ENCODE peak calls at places on chromosomes 12 and 14, in seven cellular contexts. H is right atrium auricular region; V is ascending aorta; T is WERI-Rb-1; E is AG04450; G is fibroblast of lung; M is CD8-positive, alpha-beta T cell. O is an unnamed sample. For H3K27me3, the result is how much of the 10 kb centered on the place peaks cover.

GRCh38 chr12:31999692-32000091 is 40.5 kb downstream of the RESF1 start:
- DNase-seq in H (no peak), V (no peak), T (no peak), E (no peak), G (no peak), M (no peak), O (no peak)

GRCh38 chr14:97602438-97603117 is 805.4 kb downstream of the VRK1 start:
- DNase-seq in H (no peak), V (no peak), T (no peak), E (no peak), G (no peak), M (peak), O (no peak)

GRCh38 chr14:68734231-68734732 is 58.6 kb downstream of the ZFP36L1 start:
- DNase-seq in H (no peak), V (no peak), T (no peak), E (no peak), G (no peak), M (no peak), O (no peak)

GRCh38 chr14:54642950-54643695 is 76.2 kb downstream of the SAMD4A start:
- DNase-seq in H (no peak), V (no peak), T (no peak), E (no peak), G (peak), M (no peak), O (no peak)

GRCh38 chr12:124804011-124804621 is 59.5 kb downstream of the SCARB1 start:
- DNase-seq in H (no peak), V (no peak), T (no peak), E (no peak), G (peak), M (no peak), O (peak)

GRCh38 chr14:32727827-32728226 is 210.9 kb upstream of the NPAS3 start:
- DNase-seq in H (no peak), V (no peak), T (no peak), E (no peak), G (no peak), M (no peak), O (no peak)

GRCh38 chr14:102923201-102923919 is 897 bp downstream of the AMN start:
- DNase-seq in H (no peak), V (no peak), T (no peak), E (no peak), G (no peak), M (no peak), O (no peak)

GRCh38 chr12:117900561-117900960 is 68.2 kb downstream of the KSR2 start:
- DNase-seq in H (no peak), V (no peak), T (no peak), E (no peak), G (no peak), M (no peak), O (no peak)

GRCh38 chr12:107287436-107288413 is 194.4 kb upstream of the CRY1 start:
- DNase-seq in H (no peak), V (no peak), T (no peak), E (no peak), G (no peak), M (no peak), O (no peak)

GRCh38 chr12:115383668-115384067 is 699.7 kb upstream of the TBX3 start:
- DNase-seq in H (no peak), V (no peak), T (no peak), E (peak), G (peak), M (no peak), O (no peak)

GRCh38 chr12:76680940-76681339 is 83.0 kb upstream of the ZDHHC17 start:
- DNase-seq in H (no peak), V (no peak), T (no peak), E (peak), G (peak), M (no peak), O (no peak)

GRCh38 chr12:50981319-50982239 is 29.2 kb downstream of the HIGD1C start:
- DNase-seq in H (no peak), V (no peak), T (no peak), E (no peak), G (no peak), M (no peak), O (no peak)

GRCh38 chr14:72104011-72104613 is 171.9 kb downstream of the RGS6 start:
- DNase-seq in H (no peak), V (no peak), T (peak), E (no peak), G (no peak), M (no peak), O (no peak)

GRCh38 chr12:15662303-15662980 is 126.7 kb downstream of the EPS8 start:
- DNase-seq in H (no peak), V (no peak), T (no peak), E (peak), G (peak), M (no peak), O (no peak)

GRCh38 chr14:101371691-101372493 is 189.4 kb upstream of the DIO3 start:
- DNase-seq in H (no peak), V (no peak), T (no peak), E (no peak), G (no peak), M (no peak), O (no peak)

GRCh38 chr12:94140556-94140955 is 7.8 kb upstream of the PLXNC1 start:
- DNase-seq in H (no peak), V (no peak), T (peak), E (no peak), G (no peak), M (no peak), O (no peak)

GRCh38 chr12:90253674-90254181 is 545.1 kb upstream of the ATP2B1 start:
- DNase-seq in H (peak), V (peak), T (peak), E (peak), G (peak), M (no peak), O (peak)

GRCh38 chr12:6367065-6367968 is 8.0 kb downstream of the SCNN1A start:
- DNase-seq in H (no peak), V (no peak), T (no peak), E (no peak), G (peak), M (no peak), O (no peak)

GRCh38 chr14:26709019-26709418 is 111.2 kb upstream of the NOVA1 start:
- DNase-seq in H (no peak), V (no peak), T (no peak), E (no peak), G (peak), M (no peak), O (no peak)

GRCh38 chr14:71526388-71526787 is 405.8 kb upstream of the RGS6 start:
- DNase-seq in H (no peak), V (no peak), T (no peak), E (no peak), G (no peak), M (no peak), O (no peak)

GRCh38 chr12:49647280-49647679 is 23.9 kb downstream of the PRPF40B start:
- DNase-seq in H (no peak), V (no peak), T (no peak), E (no peak), G (no peak), M (no peak), O (no peak)

GRCh38 chr12:70806827-70807226 is 113.7 kb downstream of the PTPRR start:
- DNase-seq in H (no peak), V (no peak), T (no peak), E (no peak), G (no peak), M (no peak), O (no peak)

GRCh38 chr12:47234576-47235141 is 154.9 kb upstream of the AMIGO2 start:
- DNase-seq in H (no peak), V (no peak), T (no peak), E (no peak), G (no peak), M (no peak), O (no peak)

GRCh38 chr12:98446716-98447115 is 68.7 kb upstream of the TMPO start:
- DNase-seq in H (no peak), V (no peak), T (no peak), E (no peak), G (peak), M (no peak), O (no peak)

GRCh38 chr12:54030889-54031860 is 1.7 kb upstream of the HOXC5 start:
- DNase-seq in H (no peak), V (no peak), T (no peak), E (no peak), G (peak), M (no peak), O (no peak)

GRCh38 chr12:131124487-131125280 is 171.0 kb downstream of the ADGRD1 start:
- DNase-seq in H (no peak), V (peak), T (peak), E (no peak), G (no peak), M (no peak), O (no peak)

GRCh38 chr12:131754184-131754583 is 43.3 kb downstream of the SFSWAP start:
- DNase-seq in H (no peak), V (no peak), T (no peak), E (no peak), G (no peak), M (no peak), O (no peak)

GRCh38 chr14:24339284-24340151 is at the start of gene RIPK3:
- DNase-seq in H (no peak), V (no peak), T (no peak), E (no peak), G (no peak), M (no peak), O (no peak)

GRCh38 chr12:30613119-30613830 is 82.4 kb downstream of the IPO8 start:
- DNase-seq in H (no peak), V (no peak), T (no peak), E (no peak), G (peak), M (no peak), O (no peak)

GRCh38 chr14:92704821-92705220 is 43.6 kb downstream of the LGMN start:
- DNase-seq in H (no peak), V (peak), T (no peak), E (no peak), G (no peak), M (no peak), O (no peak)

GRCh38 chr14:41167040-41167439 is 439.6 kb upstream of the LRFN5 start:
- DNase-seq in H (no peak), V (no peak), T (no peak), E (no peak), G (no peak), M (no peak), O (no peak)

GRCh38 chr14:21258194-21258888 is 10.9 kb downstream of the HNRNPC start:
- DNase-seq in H (no peak), V (no peak), T (no peak), E (no peak), G (no peak), M (no peak), O (no peak)

GRCh38 chr14:53108292-53108937 is 44.7 kb downstream of the DDHD1 start:
- DNase-seq in H (no peak), V (no peak), T (no peak), E (no peak), G (no peak), M (no peak), O (no peak)
- H3K4me3 ChIP-seq in H (no peak), V (peak), T (no peak), E (no peak), G (peak), M (peak), O (peak)

DNA sequence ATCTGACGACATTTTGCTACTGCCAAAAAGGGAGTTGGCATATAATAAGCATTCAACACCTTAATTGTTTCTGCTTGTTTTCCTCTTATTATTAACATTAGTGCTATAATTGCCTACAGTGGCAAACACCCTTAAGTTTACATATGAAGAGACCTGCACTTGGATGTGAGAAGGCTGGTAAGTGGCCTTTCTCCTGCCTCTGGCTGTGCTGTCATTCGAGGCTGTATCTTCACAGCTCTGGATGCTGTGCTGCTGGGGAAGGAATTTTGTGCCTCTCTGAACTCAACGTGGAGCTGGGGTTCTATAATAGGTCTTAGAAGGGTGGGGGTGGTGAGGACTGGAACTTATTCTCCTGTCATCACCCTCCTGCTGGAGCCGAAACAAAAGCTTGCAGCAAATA is 385.9 kb downstream of the EMP1 start:
- DNase-seq in H (no peak), V (no peak), T (no peak), E (no peak), G (no peak), M (no peak), O (no peak)
- H3K27me3 ChIP-seq in H (under half), V (under half), T (under half), E (under half), G (under half), M (under half), O (under half)

DNA sequence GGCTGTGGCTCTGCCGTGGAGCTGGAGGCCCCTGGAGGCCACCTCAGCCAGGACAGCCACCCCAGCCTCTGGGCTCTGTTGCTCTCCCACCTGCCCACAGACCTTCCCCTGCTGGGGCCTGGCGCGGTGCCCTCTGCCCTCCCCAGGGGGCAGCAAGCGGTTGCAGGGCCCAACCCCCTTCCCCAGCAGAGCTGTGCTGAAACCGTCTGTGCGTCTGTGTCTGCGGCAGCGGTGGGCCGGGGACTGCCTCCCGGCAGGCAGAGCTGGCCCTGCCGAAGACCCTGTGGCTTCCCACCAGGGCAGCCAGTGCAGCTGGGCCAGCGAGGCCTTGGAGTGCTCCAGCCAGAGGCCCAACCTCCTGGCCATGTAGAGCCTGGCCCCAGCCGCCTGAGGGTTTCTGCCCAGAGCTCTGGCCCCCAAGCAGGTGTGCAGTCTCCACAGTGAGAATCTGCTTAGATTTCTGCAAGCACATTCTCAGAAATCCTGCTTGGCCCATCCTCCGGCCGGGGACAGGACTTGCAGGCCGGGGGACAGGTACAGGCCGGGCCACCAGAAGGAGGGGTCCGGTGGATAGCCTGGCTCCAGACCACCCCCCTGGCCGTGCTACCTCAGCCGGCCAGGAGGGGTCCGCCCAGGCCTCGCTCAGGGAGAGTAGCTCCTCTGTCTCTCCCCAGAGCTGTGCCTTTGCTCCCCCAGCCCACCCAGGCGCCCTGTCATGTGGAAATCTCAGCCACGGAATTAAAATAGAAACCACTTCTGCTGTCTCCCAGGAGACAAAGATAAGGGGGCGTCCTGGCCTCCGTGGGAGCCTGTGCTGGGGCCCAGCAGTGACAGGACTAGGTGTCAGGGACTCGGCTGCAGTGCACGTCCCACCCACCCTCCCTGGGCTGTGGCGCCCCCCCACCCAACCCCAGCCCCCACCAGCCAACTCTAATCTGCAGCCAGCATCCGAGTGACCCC is 3.5 kb upstream of the CRIP2 start:
- DNase-seq in H (no peak), V (no peak), T (no peak), E (no peak), G (no peak), M (no peak), O (no peak)
- TF ChIP-seq CTCF in H (peak), V (no peak), T (peak), E (peak), G (peak), M (no peak), O (peak)

GRCh38 chr14:63899953-63900352 is 47.1 kb downstream of the SYNE2 start:
- DNase-seq in H (no peak), V (no peak), T (no peak), E (no peak), G (no peak), M (no peak), O (no peak)

GRCh38 chr14:63895510-63895909 is 42.7 kb downstream of the SYNE2 start:
- DNase-seq in H (no peak), V (no peak), T (no peak), E (no peak), G (no peak), M (no peak), O (no peak)

GRCh38 chr14:63893701-63894458 is 41.1 kb downstream of the SYNE2 start:
- DNase-seq in H (peak), V (peak), T (no peak), E (peak), G (peak), M (no peak), O (peak)

GRCh38 chr14:63897706-63898105 is 44.9 kb downstream of the SYNE2 start:
- DNase-seq in H (no peak), V (no peak), T (no peak), E (no peak), G (peak), M (no peak), O (no peak)

DNA sequence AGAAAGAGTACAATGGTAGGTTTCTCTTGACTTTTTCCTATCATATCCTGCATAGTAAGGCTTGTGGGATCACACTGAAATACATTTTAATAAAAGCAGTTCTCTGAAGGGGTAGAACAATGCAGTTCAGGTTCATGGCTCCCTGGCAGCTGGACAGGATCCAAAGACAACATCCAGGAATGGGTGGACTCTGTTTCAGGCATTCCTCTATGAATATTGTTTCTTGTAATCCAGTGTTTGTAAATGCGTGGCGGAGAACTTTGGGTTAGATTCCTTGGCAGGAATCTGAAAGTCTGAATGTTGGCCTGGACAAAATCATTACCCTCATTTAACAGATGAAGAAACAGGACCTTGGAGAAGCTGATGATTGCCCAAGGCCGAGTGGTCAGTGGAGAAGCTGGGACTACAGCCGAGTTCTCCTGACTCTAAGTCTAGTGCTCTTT is 43.5 kb downstream of the SYNE2 start:
- DNase-seq in H (peak), V (peak), T (no peak), E (no peak), G (peak), M (no peak), O (peak)
- H3K4me3 ChIP-seq in H (no peak), V (peak), T (no peak), E (no peak), G (no peak), M (no peak), O (peak)

GRCh38 chr14:33899723-33900341 is 51.0 kb downstream of the EGLN3 start:
- DNase-seq in H (no peak), V (no peak), T (no peak), E (no peak), G (no peak), M (no peak), O (no peak)

GRCh38 chr14:33894339-33894738 is 56.5 kb downstream of the EGLN3 start:
- DNase-seq in H (no peak), V (no peak), T (no peak), E (no peak), G (no peak), M (no peak), O (no peak)

GRCh38 chr14:33900706-33901105 is 50.2 kb downstream of the EGLN3 start:
- DNase-seq in H (no peak), V (no peak), T (no peak), E (no peak), G (no peak), M (no peak), O (no peak)

GRCh38 chr14:33897878-33898535 is 52.9 kb downstream of the EGLN3 start:
- DNase-seq in H (no peak), V (no peak), T (no peak), E (no peak), G (no peak), M (no peak), O (no peak)

GRCh38 chr14:33897382-33897781 is 53.5 kb downstream of the EGLN3 start:
- DNase-seq in H (no peak), V (no peak), T (no peak), E (no peak), G (no peak), M (no peak), O (no peak)
- H3K27me3 ChIP-seq in H (under half), V (under half), T (under half), E (under half), G (under half), M (under half), O (under half)

DNA sequence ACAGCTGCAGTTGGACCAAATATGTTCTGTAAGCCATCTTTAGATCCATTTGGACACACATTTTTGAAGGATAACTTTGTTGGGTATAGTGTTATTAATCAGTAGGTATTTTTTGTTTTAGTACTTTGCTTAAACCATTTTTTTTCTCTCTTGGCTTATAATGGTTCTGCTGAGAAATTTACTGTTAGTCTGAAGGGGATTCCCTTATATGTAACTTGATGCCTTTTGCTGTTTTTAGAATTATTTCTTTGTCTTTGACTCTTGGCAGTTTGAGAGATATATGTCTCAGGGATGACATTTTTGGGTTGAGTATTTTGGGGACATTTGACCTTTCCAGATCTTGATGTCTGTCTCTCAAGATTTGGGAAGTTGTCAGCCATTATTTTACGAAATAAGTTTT is 169.8 kb downstream of the GPHN start:
- DNase-seq in H (no peak), V (no peak), T (no peak), E (no peak), G (no peak), M (no peak), O (no peak)
- TF ChIP-seq CTCF in H (no peak), V (no peak), T (no peak), E (no peak), G (no peak), M (no peak), O (no peak)

GRCh38 chr14:64539186-64539552 is 1.4 kb upstream of the HSPA2 start:
- DNase-seq in H (no peak), V (no peak), T (no peak), E (no peak), G (peak), M (no peak), O (no peak)
- H3K4me3 ChIP-seq in H (peak), V (peak), T (no peak), E (peak), G (peak), M (peak), O (peak)

O was measured in thoracic aorta.